ENCODE peak calls at places on chromosomes 13 and 19, in five cellular contexts. One of them, this sample, is unnamed.

GRCh38 chr13:59587971-59588716 is 575.6 kb downstream of the DIAPH3 start:
- DNase-seq in testis: no peak
- DNase-seq in A549: no peak
- DNase-seq in body of pancreas: no peak
- DNase-seq in heart left ventricle: no peak
- DNase-seq in this sample: no peak

GRCh38 chr19:3968556-3969434 is 2.1 kb downstream of the DAPK3 start:
- DNase-seq in testis: peak
- DNase-seq in body of pancreas: peak
- DNase-seq in A549: peak
- DNase-seq in heart left ventricle: peak
- DNase-seq in this sample: no peak

GRCh38 chr13:34246511-34246910 is 428.6 kb downstream of the RFC3 start:
- DNase-seq in heart left ventricle: no peak
- DNase-seq in body of pancreas: no peak
- DNase-seq in A549: peak
- DNase-seq in testis: no peak
- DNase-seq in this sample: no peak

GRCh38 chr19:601310-601709 is 11.6 kb downstream of the HCN2 start:
- DNase-seq in body of pancreas: no peak
- DNase-seq in A549: no peak
- DNase-seq in testis: no peak
- DNase-seq in heart left ventricle: no peak
- DNase-seq in this sample: no peak

GRCh38 chr19:5002143-5002542 is 33.2 kb downstream of the KDM4B start:
- DNase-seq in A549: peak
- DNase-seq in body of pancreas: no peak
- DNase-seq in heart left ventricle: no peak
- DNase-seq in testis: no peak
- DNase-seq in this sample: peak

GRCh38 chr19:52786078-52786463 is 520 bp downstream of the ZNF600 start:
- DNase-seq in A549: no peak
- DNase-seq in body of pancreas: peak
- DNase-seq in testis: no peak
- DNase-seq in heart left ventricle: peak
- DNase-seq in this sample: peak

GRCh38 chr19:19955208-19955607 is 54.5 kb downstream of the ZNF93 start:
- DNase-seq in heart left ventricle: no peak
- DNase-seq in A549: no peak
- DNase-seq in body of pancreas: no peak
- DNase-seq in testis: no peak
- DNase-seq in this sample: no peak

GRCh38 chr13:43787998-43788397 is 1.2 kb upstream of the ENOX1 start:
- DNase-seq in testis: peak
- DNase-seq in body of pancreas: no peak
- DNase-seq in A549: peak
- DNase-seq in heart left ventricle: no peak
- DNase-seq in this sample: no peak

GRCh38 chr13:23461544-23461943 is 28.0 kb upstream of the SACS start:
- DNase-seq in testis: no peak
- DNase-seq in body of pancreas: no peak
- DNase-seq in heart left ventricle: no peak
- DNase-seq in A549: no peak
- DNase-seq in this sample: no peak

GRCh38 chr19:56839665-56840451 is 668 bp downstream of the PEG3 start:
- DNase-seq in testis: peak
- DNase-seq in heart left ventricle: peak
- DNase-seq in body of pancreas: peak
- DNase-seq in A549: no peak
- DNase-seq in this sample: peak

GRCh38 chr19:30783936-30784335 is 411.8 kb downstream of the ZNF536 start:
- DNase-seq in testis: no peak
- DNase-seq in heart left ventricle: no peak
- DNase-seq in body of pancreas: no peak
- DNase-seq in A549: no peak
- DNase-seq in this sample: no peak

GRCh38 chr13:35909837-35910236 is 221.3 kb downstream of the DCLK1 start:
- DNase-seq in body of pancreas: no peak
- DNase-seq in A549: no peak
- DNase-seq in heart left ventricle: no peak
- DNase-seq in testis: no peak
- DNase-seq in this sample: no peak

GRCh38 chr13:50724913-50725312 is 118.6 kb downstream of the DLEU7 start:
- DNase-seq in testis: peak
- DNase-seq in body of pancreas: no peak
- DNase-seq in A549: no peak
- DNase-seq in heart left ventricle: no peak
- DNase-seq in this sample: no peak

GRCh38 chr19:4636151-4636717 is 3.1 kb upstream of the TNFAIP8L1 start:
- DNase-seq in heart left ventricle: peak
- DNase-seq in testis: peak
- DNase-seq in A549: peak
- DNase-seq in body of pancreas: peak
- DNase-seq in this sample: peak

GRCh38 chr19:2529473-2529918 is 53.6 kb downstream of the GADD45B start:
- DNase-seq in body of pancreas: no peak
- DNase-seq in A549: peak
- DNase-seq in heart left ventricle: no peak
- DNase-seq in testis: no peak
- DNase-seq in this sample: peak

GRCh38 chr19:20325151-20325550 is 158.1 kb downstream of the ZNF486 start:
- DNase-seq in testis: no peak
- DNase-seq in A549: no peak
- DNase-seq in body of pancreas: no peak
- DNase-seq in heart left ventricle: no peak
- DNase-seq in this sample: no peak

GRCh38 chr19:31066385-31066784 is 282.9 kb downstream of the TSHZ3 start:
- DNase-seq in A549: peak
- DNase-seq in heart left ventricle: no peak
- DNase-seq in testis: no peak
- DNase-seq in body of pancreas: no peak
- DNase-seq in this sample: no peak

GRCh38 chr13:108270442-108270841 is 924 bp downstream of the TNFSF13B start:
- DNase-seq in heart left ventricle: no peak
- DNase-seq in testis: no peak
- DNase-seq in body of pancreas: no peak
- DNase-seq in A549: no peak
- DNase-seq in this sample: no peak
- H3K27ac ChIP-seq in heart left ventricle: peak
- H3K27ac ChIP-seq in testis: no peak
- H3K27ac ChIP-seq in body of pancreas: peak
- H3K27ac ChIP-seq in A549: no peak
- H3K27ac ChIP-seq in this sample: peak

DNA sequence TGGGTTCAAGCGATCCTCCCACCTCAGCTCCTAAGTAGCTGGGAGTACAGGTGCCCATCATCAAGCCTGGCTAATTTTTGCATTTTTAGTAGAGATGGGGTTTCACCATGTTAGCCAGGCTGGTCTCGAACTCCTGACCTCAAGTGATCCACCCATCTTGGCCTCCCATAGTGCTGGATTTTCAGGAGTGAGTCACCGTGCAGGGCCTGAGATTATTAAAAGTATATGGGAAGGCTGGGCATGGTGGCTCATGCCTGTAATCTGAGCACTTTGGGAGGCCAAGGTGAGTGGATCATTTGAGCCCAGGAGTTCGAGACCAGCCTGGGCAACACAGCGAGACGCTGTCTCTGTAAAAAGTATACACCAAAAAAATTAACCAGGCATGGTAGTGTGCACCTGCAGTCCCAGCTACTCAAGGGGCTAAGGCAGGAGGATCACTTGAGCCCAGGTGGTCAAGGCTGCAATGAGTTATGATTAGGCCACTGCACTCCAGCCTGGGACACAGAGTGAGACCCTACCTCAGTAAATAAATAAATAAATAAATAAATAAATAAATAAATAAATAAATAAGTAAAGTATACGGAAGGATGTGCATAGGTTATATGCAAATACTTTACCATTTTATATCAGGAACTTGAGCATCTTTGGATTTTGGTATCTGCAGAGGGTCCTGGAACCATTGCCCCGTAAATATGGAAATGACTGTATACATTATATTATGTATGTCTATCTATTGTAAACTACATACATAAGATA is 854 bp downstream of the IL12RB1 start:
- DNase-seq in A549: no peak
- DNase-seq in body of pancreas: no peak
- DNase-seq in testis: no peak
- DNase-seq in heart left ventricle: no peak
- DNase-seq in this sample: no peak
- H3K27ac ChIP-seq in A549: no peak
- H3K27ac ChIP-seq in body of pancreas: no peak
- H3K27ac ChIP-seq in testis: no peak
- H3K27ac ChIP-seq in heart left ventricle: no peak
- H3K27ac ChIP-seq in this sample: no peak

GRCh38 chr13:95317037-95317989 is 16.1 kb upstream of the ABCC4 start:
- DNase-seq in body of pancreas: no peak
- DNase-seq in heart left ventricle: no peak
- DNase-seq in testis: peak
- DNase-seq in A549: no peak
- DNase-seq in this sample: no peak
- H3K27ac ChIP-seq in body of pancreas: no peak
- H3K27ac ChIP-seq in heart left ventricle: no peak
- H3K27ac ChIP-seq in testis: peak
- H3K27ac ChIP-seq in A549: no peak
- H3K27ac ChIP-seq in this sample: no peak

DNA sequence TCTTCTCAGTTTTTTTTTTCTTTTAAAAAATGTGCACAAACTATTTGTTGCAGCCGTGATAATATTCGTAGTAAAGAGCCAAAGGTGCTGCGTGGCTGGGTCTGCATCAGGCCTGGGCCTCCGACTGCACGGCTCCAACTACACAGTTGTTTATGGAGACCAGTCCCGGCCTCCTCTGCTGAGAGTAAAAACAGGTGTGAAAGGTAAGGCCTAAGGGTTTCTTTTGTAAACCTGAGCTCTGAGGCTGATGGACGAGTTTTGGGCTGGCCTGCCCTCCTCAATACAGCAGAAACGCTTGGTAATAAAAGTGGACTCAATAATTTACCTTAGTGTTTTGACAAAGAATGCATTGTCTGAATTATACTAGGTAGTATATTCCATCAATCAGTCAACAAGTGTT is 3.9 kb downstream of the MBNL2 start:
- DNase-seq in body of pancreas: peak
- DNase-seq in heart left ventricle: no peak
- DNase-seq in A549: no peak
- DNase-seq in testis: no peak
- DNase-seq in this sample: no peak
- H3K27ac ChIP-seq in body of pancreas: peak
- H3K27ac ChIP-seq in heart left ventricle: peak
- H3K27ac ChIP-seq in A549: no peak
- H3K27ac ChIP-seq in testis: peak
- H3K27ac ChIP-seq in this sample: peak